ENCODE peak calls at places on chromosomes 2 and 18, in nine cellular contexts. L, F, G, D, J, M, T, E and U are unnamed samples.

GRCh38 chr2:43491070-43491639 is 104.7 kb downstream of the THADA start:
- DNase-seq in L (no peak), F (no peak), G (no peak), D (no peak), J (no peak), M (peak; percentile 68), T (no peak), E (no peak), U (no peak)

GRCh38 chr2:74391209-74391579 is 11.1 kb upstream of the DCTN1 start:
- DNase-seq in L (no peak), F (peak; percentile 36), G (no peak), D (no peak), J (no peak), M (peak; percentile 15), T (no peak), E (no peak), U (no peak)

GRCh38 chr2:8571792-8572499 is 109.9 kb upstream of the ID2 start:
- DNase-seq in L (no peak), F (peak; percentile 47), G (no peak), D (peak; percentile 11), J (no peak), M (no peak), T (peak; percentile 47), E (peak; percentile 22), U (no peak)

GRCh38 chr2:231904161-231904611 is 22.0 kb downstream of the NPPC start:
- DNase-seq in L (no peak), F (no peak), G (no peak), D (no peak), J (no peak), M (no peak), T (no peak), E (no peak), U (no peak)

GRCh38 chr2:235605306-235605998 is 111.6 kb downstream of the AGAP1 start:
- DNase-seq in L (no peak), F (peak; percentile 83), G (peak; percentile 90), D (peak; percentile 74), J (peak; percentile 83), M (peak; percentile 92), T (peak; percentile 91), E (no peak), U (no peak)

GRCh38 chr2:126653102-126653501 is 2.9 kb upstream of the GYPC start:
- DNase-seq in L (no peak), F (no peak), G (no peak), D (no peak), J (no peak), M (no peak), T (no peak), E (no peak), U (no peak)

GRCh38 chr18:3593381-3593903 is 143.5 kb downstream of the TGIF1 start:
- DNase-seq in L (peak; percentile 62), F (no peak), G (peak; percentile 62), D (no peak), J (peak; percentile 59), M (peak; percentile 77), T (no peak), E (no peak), U (no peak)

GRCh38 chr2:140747665-140748064 is 1383.2 kb downstream of the LRP1B start:
- DNase-seq in L (no peak), F (no peak), G (no peak), D (no peak), J (no peak), M (no peak), T (no peak), E (no peak), U (peak; percentile 5)

GRCh38 chr2:118668431-118669424 is 178.7 kb downstream of the EN1 start:
- DNase-seq in L (peak; percentile 25), F (peak; percentile 21), G (peak; percentile 96), D (no peak), J (no peak), M (peak; percentile 75), T (no peak), E (no peak), U (no peak)

DNA sequence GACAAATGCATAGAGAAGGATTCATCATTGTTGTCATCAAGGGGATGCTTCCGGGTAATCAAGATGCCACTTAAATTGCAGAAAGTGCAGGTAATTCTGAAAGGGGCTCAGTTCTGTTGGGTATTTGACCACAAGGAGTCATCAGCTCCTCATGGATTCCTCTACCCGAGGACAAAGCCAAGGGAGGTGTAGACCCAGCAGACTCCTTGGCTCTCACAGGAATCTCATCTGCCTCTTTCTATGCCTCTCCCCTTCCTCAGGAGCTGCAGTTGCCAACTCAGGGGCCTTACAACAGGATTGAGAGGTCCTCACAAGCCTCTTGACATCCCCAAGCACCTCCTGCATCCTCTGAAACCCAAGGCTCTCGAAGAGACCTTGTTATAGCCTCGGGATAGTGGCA is 44.0 kb downstream of the ITGB6 start:
- DNase-seq in L (no peak), F (no peak), G (no peak), D (no peak), J (peak; percentile 34), M (no peak), T (no peak), E (no peak), U (no peak)
- TF ChIP-seq CTCF in L (no peak), F (no peak), G (no peak), D (no peak), J (peak; percentile 66), M (no peak), T (no peak), E (no peak), U (no peak)

GRCh38 chr2:165891345-165891744 is 62.2 kb downstream of the TTC21B start:
- DNase-seq in L (no peak), F (no peak), G (no peak), D (no peak), J (no peak), M (no peak), T (no peak), E (no peak), U (no peak)

GRCh38 chr2:165892541-165892940 is 61.0 kb downstream of the TTC21B start:
- DNase-seq in L (no peak), F (no peak), G (no peak), D (no peak), J (no peak), M (no peak), T (no peak), E (no peak), U (no peak)

GRCh38 chr2:165891943-165892342 is 61.6 kb downstream of the TTC21B start:
- DNase-seq in L (no peak), F (no peak), G (no peak), D (no peak), J (no peak), M (no peak), T (no peak), E (no peak), U (no peak)

GRCh38 chr2:165895974-165896373 is 57.6 kb downstream of the TTC21B start:
- DNase-seq in L (no peak), F (no peak), G (no peak), D (no peak), J (no peak), M (no peak), T (no peak), E (no peak), U (peak; percentile 28)

GRCh38 chr2:165893556-165893955 is 60.0 kb downstream of the TTC21B start:
- DNase-seq in L (no peak), F (no peak), G (no peak), D (no peak), J (no peak), M (no peak), T (no peak), E (no peak), U (no peak)
- TF ChIP-seq CTCF in L (no peak), F (no peak), G (no peak), D (no peak), J (no peak), M (no peak), T (no peak), E (no peak), U (no peak)

DNA sequence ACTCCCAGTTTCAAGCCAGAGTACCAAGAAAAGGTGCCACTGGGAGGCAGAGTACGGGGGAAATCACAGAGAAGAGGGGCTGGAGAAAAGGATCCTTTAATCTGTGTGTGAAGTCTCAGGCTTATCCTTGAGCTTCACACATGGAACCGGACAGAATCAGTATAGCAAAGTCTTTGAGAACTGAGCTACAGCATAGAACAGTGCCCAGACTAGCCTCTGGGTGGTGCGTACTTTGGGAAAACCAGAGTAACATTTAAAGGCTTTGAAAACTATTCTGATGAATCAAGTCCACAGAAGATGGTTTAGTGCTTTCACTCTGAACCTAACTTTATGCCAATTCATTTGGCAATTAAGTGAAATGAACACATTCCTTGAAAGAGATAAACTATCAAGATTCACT is 83.1 kb downstream of the BABAM2 start:
- DNase-seq in L (no peak), F (peak; percentile 20), G (no peak), D (no peak), J (peak; percentile 25), M (no peak), T (no peak), E (no peak), U (no peak)
- TF ChIP-seq CTCF in L (no peak), F (no peak), G (peak; percentile 62), D (no peak), J (no peak), M (peak; percentile 50), T (no peak), E (no peak), U (no peak)

GRCh38 chr18:74152906-74153305 is 4.6 kb downstream of the TIMM21 start:
- DNase-seq in L (no peak), F (no peak), G (no peak), D (no peak), J (peak; percentile 22), M (no peak), T (no peak), E (no peak), U (no peak)
- TF ChIP-seq CTCF in L (peak; percentile 39), F (no peak), G (peak; percentile 17), D (no peak), J (peak; percentile 52), M (peak; percentile 38), T (no peak), E (no peak), U (peak; percentile 3)

GRCh38 chr18:50507120-50507590 is 52.7 kb upstream of the MAPK4 start:
- DNase-seq in L (peak; percentile 63), F (peak; percentile 78), G (no peak), D (peak; percentile 30), J (peak; percentile 84), M (peak; percentile 57), T (no peak), E (no peak), U (peak; percentile 32)
- TF ChIP-seq CTCF in L (peak; percentile 65), F (peak; percentile 81), G (peak; percentile 23), D (peak; percentile 18), J (peak; percentile 97), M (peak; percentile 90), T (peak; percentile 36), E (peak; percentile 56), U (peak; percentile 47)